ENCODE peak calls at places on chromosomes 2 and 18, in five cellular contexts. One of them, this sample, is unnamed.

GRCh38 chr2:240136671-240137292 is 677 bp upstream of the COPS9 start:
- DNase-seq in spleen: no peak
- DNase-seq in T-cell: no peak
- DNase-seq in fibroblast of pulmonary artery: no peak
- DNase-seq in head of caudate nucleus: no peak
- DNase-seq in this sample: no peak

GRCh38 chr2:155895016-155895415 is 437.5 kb downstream of the NR4A2 start:
- DNase-seq in spleen: no peak
- DNase-seq in T-cell: no peak
- DNase-seq in fibroblast of pulmonary artery: peak; percentile 19
- DNase-seq in head of caudate nucleus: no peak
- DNase-seq in this sample: no peak

GRCh38 chr2:109473006-109473380 is 140.8 kb downstream of the SEPTIN10 start:
- DNase-seq in spleen: peak; percentile 48
- DNase-seq in T-cell: no peak
- DNase-seq in fibroblast of pulmonary artery: no peak
- DNase-seq in head of caudate nucleus: no peak
- DNase-seq in this sample: no peak

GRCh38 chr2:174587607-174588006 is 10.0 kb downstream of the WIPF1 start:
- DNase-seq in spleen: no peak
- DNase-seq in T-cell: no peak
- DNase-seq in fibroblast of pulmonary artery: no peak
- DNase-seq in head of caudate nucleus: no peak
- DNase-seq in this sample: no peak

GRCh38 chr2:36246320-36246990 is 109.1 kb upstream of the CRIM1 start:
- DNase-seq in spleen: no peak
- DNase-seq in T-cell: no peak
- DNase-seq in fibroblast of pulmonary artery: no peak
- DNase-seq in head of caudate nucleus: no peak
- DNase-seq in this sample: no peak

GRCh38 chr18:59537581-59537980 is 159.6 kb downstream of the CCBE1 start:
- DNase-seq in spleen: no peak
- DNase-seq in T-cell: no peak
- DNase-seq in fibroblast of pulmonary artery: no peak
- DNase-seq in head of caudate nucleus: no peak
- DNase-seq in this sample: no peak

GRCh38 chr2:188937228-188938220 is 36.6 kb upstream of the COL3A1 start:
- DNase-seq in spleen: no peak
- DNase-seq in T-cell: no peak
- DNase-seq in fibroblast of pulmonary artery: peak; percentile 95
- DNase-seq in head of caudate nucleus: no peak
- DNase-seq in this sample: no peak

GRCh38 chr18:80196528-80197320 is 50.6 kb downstream of the PARD6G start:
- DNase-seq in spleen: no peak
- DNase-seq in T-cell: no peak
- DNase-seq in fibroblast of pulmonary artery: peak; percentile 18
- DNase-seq in head of caudate nucleus: no peak
- DNase-seq in this sample: no peak

GRCh38 chr18:35324926-35325655 is 19.1 kb downstream of the ZNF24 start:
- DNase-seq in spleen: no peak
- DNase-seq in T-cell: no peak
- DNase-seq in fibroblast of pulmonary artery: peak; percentile 23
- DNase-seq in head of caudate nucleus: no peak
- DNase-seq in this sample: no peak

GRCh38 chr2:66729391-66729790 is 294.5 kb downstream of the MEIS1 start:
- DNase-seq in spleen: no peak
- DNase-seq in T-cell: no peak
- DNase-seq in fibroblast of pulmonary artery: peak; percentile 27
- DNase-seq in head of caudate nucleus: no peak
- DNase-seq in this sample: no peak

GRCh38 chr2:189466656-189467055 is 25.4 kb downstream of the WDR75 start:
- DNase-seq in spleen: no peak
- DNase-seq in T-cell: no peak
- DNase-seq in fibroblast of pulmonary artery: peak; percentile 74
- DNase-seq in head of caudate nucleus: no peak
- DNase-seq in this sample: no peak

GRCh38 chr18:57827646-57828045 is 24.5 kb upstream of the ATP8B1 start:
- DNase-seq in spleen: no peak
- DNase-seq in T-cell: no peak
- DNase-seq in fibroblast of pulmonary artery: no peak
- DNase-seq in head of caudate nucleus: no peak
- DNase-seq in this sample: no peak

GRCh38 chr2:204069804-204070203 is 133.2 kb downstream of the ICOS start:
- DNase-seq in spleen: no peak
- DNase-seq in T-cell: no peak
- DNase-seq in fibroblast of pulmonary artery: no peak
- DNase-seq in head of caudate nucleus: no peak
- DNase-seq in this sample: no peak

GRCh38 chr2:151827564-151828142 is 568 bp downstream of the ARL5A start:
- DNase-seq in spleen: peak; percentile 80
- DNase-seq in T-cell: peak; percentile 2
- DNase-seq in fibroblast of pulmonary artery: peak; percentile 23
- DNase-seq in head of caudate nucleus: no peak
- DNase-seq in this sample: no peak

GRCh38 chr2:157172866-157173578 is 84.5 kb upstream of the GALNT5 start:
- DNase-seq in spleen: no peak
- DNase-seq in T-cell: no peak
- DNase-seq in fibroblast of pulmonary artery: peak; percentile 69
- DNase-seq in head of caudate nucleus: no peak
- DNase-seq in this sample: no peak

GRCh38 chr2:201261471-201261870 is 1.1 kb downstream of the CASP8 start:
- DNase-seq in spleen: peak; percentile 87
- DNase-seq in T-cell: peak; percentile 50
- DNase-seq in fibroblast of pulmonary artery: no peak
- DNase-seq in head of caudate nucleus: no peak
- DNase-seq in this sample: no peak

GRCh38 chr2:221680548-221680947 is 108.4 kb upstream of the EPHA4 start:
- DNase-seq in spleen: no peak
- DNase-seq in T-cell: no peak
- DNase-seq in fibroblast of pulmonary artery: no peak
- DNase-seq in head of caudate nucleus: no peak
- DNase-seq in this sample: no peak

GRCh38 chr2:197031805-197032204 is 105.3 kb upstream of the PGAP1 start:
- DNase-seq in spleen: no peak
- DNase-seq in T-cell: no peak
- DNase-seq in fibroblast of pulmonary artery: peak; percentile 33
- DNase-seq in head of caudate nucleus: no peak
- DNase-seq in this sample: no peak

GRCh38 chr2:149702571-149702970 is 115.0 kb upstream of the MMADHC start:
- DNase-seq in spleen: no peak
- DNase-seq in T-cell: no peak
- DNase-seq in fibroblast of pulmonary artery: no peak
- DNase-seq in head of caudate nucleus: no peak
- DNase-seq in this sample: no peak

GRCh38 chr2:41127351-41127750 is 675.5 kb upstream of the SLC8A1 start:
- DNase-seq in spleen: no peak
- DNase-seq in T-cell: no peak
- DNase-seq in fibroblast of pulmonary artery: no peak
- DNase-seq in head of caudate nucleus: no peak
- DNase-seq in this sample: no peak

GRCh38 chr2:189412330-189412953 is 28.8 kb upstream of the WDR75 start:
- DNase-seq in spleen: no peak
- DNase-seq in T-cell: peak; percentile 22
- DNase-seq in fibroblast of pulmonary artery: peak; percentile 85
- DNase-seq in head of caudate nucleus: no peak
- DNase-seq in this sample: no peak

GRCh38 chr2:64914735-64915509 is 74.3 kb upstream of the SLC1A4 start:
- DNase-seq in spleen: no peak
- DNase-seq in T-cell: no peak
- DNase-seq in fibroblast of pulmonary artery: peak; percentile 21
- DNase-seq in head of caudate nucleus: no peak
- DNase-seq in this sample: no peak